ENCODE peak calls at places on chromosomes 16 and 17, in ten cellular contexts. One of them, this sample, is unnamed.

GRCh38 chr16:15509593-15510520 is 75.5 kb downstream of the BMERB1 start:
- DNase-seq in vagina: no peak
- DNase-seq in lower leg skin: no peak
- DNase-seq in right lobe of liver: no peak
- DNase-seq in uterus: no peak
- DNase-seq in heart left ventricle: no peak
- DNase-seq in GM12878: no peak
- DNase-seq in A549: no peak
- DNase-seq in GM12891: no peak
- DNase-seq in body of pancreas: no peak
- DNase-seq in this sample: no peak

GRCh38 chr17:34728771-34729310 is 149.5 kb downstream of the TMEM132E start:
- DNase-seq in body of pancreas: no peak
- DNase-seq in lower leg skin: peak
- DNase-seq in right lobe of liver: no peak
- DNase-seq in vagina: no peak
- DNase-seq in GM12878: no peak
- DNase-seq in uterus: no peak
- DNase-seq in A549: no peak
- DNase-seq in heart left ventricle: no peak
- DNase-seq in GM12891: no peak
- DNase-seq in this sample: no peak

GRCh38 chr16:84610385-84610784 is 7.5 kb downstream of the COTL1 start:
- DNase-seq in vagina: no peak
- DNase-seq in uterus: no peak
- DNase-seq in GM12878: no peak
- DNase-seq in body of pancreas: no peak
- DNase-seq in A549: peak
- DNase-seq in GM12891: no peak
- DNase-seq in heart left ventricle: no peak
- DNase-seq in lower leg skin: no peak
- DNase-seq in right lobe of liver: no peak
- DNase-seq in this sample: no peak

GRCh38 chr17:164536-165235 is 16.8 kb downstream of the DOC2B start:
- DNase-seq in heart left ventricle: no peak
- DNase-seq in GM12878: no peak
- DNase-seq in body of pancreas: no peak
- DNase-seq in right lobe of liver: peak
- DNase-seq in uterus: peak
- DNase-seq in GM12891: peak
- DNase-seq in A549: peak
- DNase-seq in vagina: no peak
- DNase-seq in lower leg skin: no peak
- DNase-seq in this sample: no peak

GRCh38 chr16:361341-361871 is 8.9 kb upstream of the AXIN1 start:
- DNase-seq in right lobe of liver: no peak
- DNase-seq in body of pancreas: no peak
- DNase-seq in lower leg skin: no peak
- DNase-seq in vagina: no peak
- DNase-seq in heart left ventricle: no peak
- DNase-seq in uterus: no peak
- DNase-seq in A549: no peak
- DNase-seq in GM12891: no peak
- DNase-seq in GM12878: no peak
- DNase-seq in this sample: no peak

GRCh38 chr17:21297597-21297996 is 13.1 kb downstream of the MAP2K3 start:
- DNase-seq in uterus: no peak
- DNase-seq in lower leg skin: no peak
- DNase-seq in vagina: no peak
- DNase-seq in body of pancreas: no peak
- DNase-seq in A549: no peak
- DNase-seq in right lobe of liver: peak
- DNase-seq in GM12891: no peak
- DNase-seq in heart left ventricle: peak
- DNase-seq in GM12878: no peak
- DNase-seq in this sample: no peak

GRCh38 chr17:7262192-7263070 is at the start of gene CLDN7:
- DNase-seq in body of pancreas: peak
- DNase-seq in GM12891: no peak
- DNase-seq in uterus: no peak
- DNase-seq in lower leg skin: peak
- DNase-seq in right lobe of liver: peak
- DNase-seq in GM12878: no peak
- DNase-seq in vagina: no peak
- DNase-seq in A549: no peak
- DNase-seq in heart left ventricle: no peak
- DNase-seq in this sample: no peak

GRCh38 chr16:87603684-87604571 is 1.6 kb downstream of the JPH3 start:
- DNase-seq in GM12878: no peak
- DNase-seq in vagina: no peak
- DNase-seq in right lobe of liver: no peak
- DNase-seq in body of pancreas: no peak
- DNase-seq in A549: no peak
- DNase-seq in GM12891: no peak
- DNase-seq in heart left ventricle: no peak
- DNase-seq in lower leg skin: no peak
- DNase-seq in uterus: no peak
- DNase-seq in this sample: no peak

DNA sequence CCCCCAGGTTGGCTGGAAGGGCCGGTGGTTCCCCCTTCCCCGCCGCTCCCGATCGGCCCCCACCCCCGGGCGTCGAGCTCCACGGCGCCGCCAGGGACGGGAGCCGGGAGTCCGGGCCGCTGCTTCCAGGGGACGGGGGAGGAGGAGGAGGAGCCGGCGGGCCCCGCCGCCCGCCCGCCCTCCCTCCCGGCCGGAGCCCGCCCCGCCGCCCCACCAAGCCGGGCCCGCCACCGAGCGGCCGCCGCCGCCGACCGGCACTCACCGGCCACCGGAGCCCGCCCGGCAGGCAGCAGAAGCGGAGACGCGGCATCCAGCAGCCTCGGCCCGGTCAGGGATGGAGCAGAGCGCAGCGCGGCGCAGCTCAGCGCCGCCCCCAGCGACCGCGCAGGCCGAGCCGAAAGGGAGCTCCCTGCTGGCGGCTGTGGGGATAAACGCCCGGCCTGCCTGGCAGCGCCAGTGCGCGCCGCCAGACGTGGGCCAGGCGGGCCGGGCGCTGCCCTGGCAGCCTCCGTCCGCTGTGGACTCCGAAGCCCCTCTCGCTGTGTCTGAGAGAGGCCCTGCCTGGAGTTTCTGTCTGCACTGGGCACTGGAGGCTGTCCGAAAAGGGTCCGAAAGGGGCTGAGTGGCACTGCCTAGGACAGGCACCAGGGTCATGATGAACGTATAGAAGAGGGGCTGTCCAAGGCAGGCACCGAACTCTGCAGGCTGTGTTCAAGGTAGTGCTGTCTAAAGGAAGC is at the start of gene MYO18A:
- DNase-seq in right lobe of liver: peak
- DNase-seq in GM12878: no peak
- DNase-seq in vagina: no peak
- DNase-seq in GM12891: peak
- DNase-seq in body of pancreas: peak
- DNase-seq in heart left ventricle: peak
- DNase-seq in lower leg skin: peak
- DNase-seq in A549: peak
- DNase-seq in uterus: peak
- DNase-seq in this sample: peak
- TF ChIP-seq POLR2A in right lobe of liver: peak
- TF ChIP-seq POLR2A in GM12878: peak
- TF ChIP-seq POLR2A in vagina: no peak
- TF ChIP-seq POLR2A in GM12891: no peak
- TF ChIP-seq POLR2A in body of pancreas: peak
- TF ChIP-seq POLR2A in heart left ventricle: peak
- TF ChIP-seq POLR2A in lower leg skin: no peak
- TF ChIP-seq POLR2A in A549: peak
- TF ChIP-seq POLR2A in uterus: peak
- TF ChIP-seq POLR2A in this sample: no peak

DNA sequence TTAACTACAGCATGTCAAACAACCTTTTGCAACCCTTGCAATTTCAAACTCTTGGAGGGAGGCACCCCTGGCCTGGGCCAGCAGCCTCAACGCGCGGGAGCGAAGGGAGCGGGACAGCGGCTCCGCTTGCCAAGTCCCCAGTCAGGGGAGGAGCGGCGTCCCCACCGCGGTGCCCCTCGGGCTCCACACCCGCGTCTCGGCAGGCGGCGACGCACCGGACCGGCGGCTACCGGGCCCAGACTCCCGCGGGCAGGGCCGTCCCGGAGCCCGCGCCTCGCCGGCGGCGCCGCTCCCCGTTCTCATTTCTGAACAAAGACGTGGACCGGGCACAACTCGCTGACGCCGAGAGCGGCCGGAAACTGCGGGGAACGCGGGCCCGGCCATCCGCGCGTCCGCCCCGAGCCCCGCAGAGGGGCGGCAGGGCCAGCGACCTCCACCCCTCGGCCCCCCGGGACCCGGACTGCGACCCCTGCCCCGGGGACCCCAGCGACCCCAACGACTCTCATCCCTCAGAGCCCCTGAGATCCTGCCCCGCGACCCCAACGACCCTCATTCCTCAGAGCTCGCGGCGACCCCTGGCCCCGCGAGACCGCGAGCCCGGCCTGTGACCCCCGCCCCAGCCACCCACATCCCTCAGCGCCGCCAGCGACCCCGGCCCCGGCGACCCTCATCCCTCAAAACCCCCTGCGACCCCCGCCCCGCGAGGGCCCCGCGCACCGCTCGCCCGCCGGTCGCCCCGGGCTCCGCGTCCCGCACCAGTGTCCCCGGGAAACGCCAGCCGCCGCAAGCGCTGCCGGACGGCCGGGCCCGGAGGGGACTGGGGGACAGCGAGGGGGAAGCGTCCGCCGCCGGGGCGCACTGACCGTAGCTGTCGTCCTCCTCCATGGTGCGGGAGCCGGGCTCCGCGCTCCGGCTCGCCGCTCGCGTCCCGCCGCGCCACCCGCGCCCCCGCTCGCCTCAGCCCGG is at the start of gene CYTH1:
- DNase-seq in GM12878: no peak
- DNase-seq in A549: no peak
- DNase-seq in vagina: no peak
- DNase-seq in GM12891: no peak
- DNase-seq in lower leg skin: peak
- DNase-seq in uterus: peak
- DNase-seq in body of pancreas: peak
- DNase-seq in heart left ventricle: peak
- DNase-seq in right lobe of liver: peak
- DNase-seq in this sample: peak
- TF ChIP-seq POLR2A in GM12878: peak
- TF ChIP-seq POLR2A in A549: peak
- TF ChIP-seq POLR2A in vagina: peak
- TF ChIP-seq POLR2A in GM12891: no peak
- TF ChIP-seq POLR2A in lower leg skin: no peak
- TF ChIP-seq POLR2A in uterus: peak
- TF ChIP-seq POLR2A in body of pancreas: no peak
- TF ChIP-seq POLR2A in heart left ventricle: peak
- TF ChIP-seq POLR2A in right lobe of liver: peak
- TF ChIP-seq POLR2A in this sample: no peak

GRCh38 chr17:40122944-40123810 is 1.4 kb downstream of the MSL1 start:
- DNase-seq in GM12891: peak
- DNase-seq in vagina: no peak
- DNase-seq in GM12878: no peak
- DNase-seq in body of pancreas: peak
- DNase-seq in uterus: peak
- DNase-seq in heart left ventricle: peak
- DNase-seq in right lobe of liver: peak
- DNase-seq in A549: peak
- DNase-seq in lower leg skin: no peak
- DNase-seq in this sample: peak

GRCh38 chr17:40123811-40124114 is 2.0 kb downstream of the MSL1 start:
- DNase-seq in lower leg skin: no peak
- DNase-seq in heart left ventricle: no peak
- DNase-seq in right lobe of liver: no peak
- DNase-seq in vagina: no peak
- DNase-seq in GM12891: no peak
- DNase-seq in A549: no peak
- DNase-seq in GM12878: no peak
- DNase-seq in body of pancreas: no peak
- DNase-seq in uterus: no peak
- DNase-seq in this sample: no peak

GRCh38 chr17:40121886-40122465 is at the start of gene MSL1:
- DNase-seq in vagina: peak
- DNase-seq in right lobe of liver: peak
- DNase-seq in A549: peak
- DNase-seq in lower leg skin: peak
- DNase-seq in uterus: peak
- DNase-seq in body of pancreas: peak
- DNase-seq in GM12878: no peak
- DNase-seq in heart left ventricle: peak
- DNase-seq in GM12891: peak
- DNase-seq in this sample: peak

GRCh38 chr17:40122466-40122943 is 734 bp downstream of the MSL1 start:
- DNase-seq in lower leg skin: peak
- DNase-seq in vagina: no peak
- DNase-seq in right lobe of liver: peak
- DNase-seq in heart left ventricle: peak
- DNase-seq in GM12891: peak
- DNase-seq in uterus: peak
- DNase-seq in GM12878: no peak
- DNase-seq in A549: peak
- DNase-seq in body of pancreas: peak
- DNase-seq in this sample: peak

GRCh38 chr17:40121191-40121885 is 433 bp upstream of the MSL1 start:
- DNase-seq in GM12878: no peak
- DNase-seq in vagina: peak
- DNase-seq in GM12891: peak
- DNase-seq in right lobe of liver: peak
- DNase-seq in heart left ventricle: peak
- DNase-seq in body of pancreas: peak
- DNase-seq in A549: peak
- DNase-seq in lower leg skin: no peak
- DNase-seq in uterus: peak
- DNase-seq in this sample: peak
- TF ChIP-seq POLR2A in GM12878: no peak
- TF ChIP-seq POLR2A in vagina: no peak
- TF ChIP-seq POLR2A in GM12891: no peak
- TF ChIP-seq POLR2A in right lobe of liver: no peak
- TF ChIP-seq POLR2A in heart left ventricle: no peak
- TF ChIP-seq POLR2A in body of pancreas: no peak
- TF ChIP-seq POLR2A in A549: peak
- TF ChIP-seq POLR2A in lower leg skin: no peak
- TF ChIP-seq POLR2A in uterus: no peak
- TF ChIP-seq POLR2A in this sample: no peak

DNA sequence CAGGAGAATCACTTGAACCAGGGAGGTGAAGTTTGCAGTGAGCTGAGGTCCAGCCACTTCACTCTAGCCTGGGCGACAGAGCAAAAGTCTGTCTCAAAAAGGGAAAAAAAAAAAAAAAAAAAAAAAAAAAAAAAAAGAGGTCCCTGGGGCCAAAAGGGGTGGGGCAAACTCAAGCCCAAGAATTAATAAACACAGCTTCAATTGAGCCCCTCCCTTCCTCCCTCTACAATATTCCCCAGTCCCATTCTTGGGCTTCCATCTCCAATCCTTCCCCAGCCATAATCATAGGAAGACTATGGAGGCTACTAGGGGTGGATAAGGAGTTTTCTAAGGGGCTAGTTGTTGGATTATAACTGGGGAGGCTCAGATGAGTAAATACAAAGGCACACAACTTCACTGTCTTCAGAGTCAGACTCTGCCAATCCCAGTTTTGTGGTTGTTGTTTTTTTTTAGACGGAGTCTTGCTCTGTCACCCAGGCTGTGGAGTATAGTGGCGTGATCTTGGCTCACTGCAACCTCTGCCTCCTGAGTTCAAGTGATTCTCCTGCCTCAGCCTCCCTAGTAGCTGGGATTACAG is 9.5 kb downstream of the CAVIN1 start:
- DNase-seq in heart left ventricle: no peak
- DNase-seq in right lobe of liver: no peak
- DNase-seq in body of pancreas: no peak
- DNase-seq in lower leg skin: no peak
- DNase-seq in GM12891: no peak
- DNase-seq in vagina: no peak
- DNase-seq in GM12878: no peak
- DNase-seq in A549: no peak
- DNase-seq in uterus: no peak
- DNase-seq in this sample: no peak
- TF ChIP-seq POLR2A in heart left ventricle: no peak
- TF ChIP-seq POLR2A in right lobe of liver: no peak
- TF ChIP-seq POLR2A in body of pancreas: no peak
- TF ChIP-seq POLR2A in lower leg skin: no peak
- TF ChIP-seq POLR2A in GM12891: no peak
- TF ChIP-seq POLR2A in vagina: no peak
- TF ChIP-seq POLR2A in GM12878: no peak
- TF ChIP-seq POLR2A in A549: no peak
- TF ChIP-seq POLR2A in uterus: no peak
- TF ChIP-seq POLR2A in this sample: no peak

This sample was measured in spleen.